ENCODE peak calls at places on chromosomes 1 and 21, in seven cellular contexts. J is stimulated activated CD4-positive, alpha-beta T cell treated with anti-CD3 and anti-CD28 coated beads, TNF-alpha, amount 100 ng/mL, for 4 hours; D is left ventricle myocardium superior; N is neural crest cell; M is GM23248; H is CD8-positive, alpha-beta memory T cell; A is CD4-positive, CD25-positive, alpha-beta regulatory T cell. T is an unnamed sample.

GRCh38 chr1:116878804-116879477 is 30.8 kb upstream of the PTGFRN start:
- DNase-seq in H (peak; percentile 6), N (peak; percentile 7), J (no peak), A (peak; percentile 29), M (peak; percentile 31), D (peak; percentile 57), T (peak; percentile 92)

GRCh38 chr1:119004129-119004527 is 16.0 kb upstream of the TBX15 start:
- DNase-seq in J (no peak), M (no peak), A (no peak), H (no peak), D (no peak), N (no peak), T (no peak)

GRCh38 chr1:111364690-111365089 is 62.8 kb downstream of the OVGP1 start:
- DNase-seq in J (no peak), H (no peak), N (no peak), M (no peak), A (no peak), D (no peak), T (no peak)

GRCh38 chr1:999797-1000356 is at the start of gene HES4:
- DNase-seq in M (peak; percentile 95), H (peak; percentile 46), D (peak; percentile 97), J (peak; percentile 51), N (peak; percentile 83), A (peak; percentile 45), T (peak; percentile 82)

GRCh38 chr1:38193040-38193439 is 146.4 kb upstream of the POU3F1 start:
- DNase-seq in M (no peak), A (no peak), D (no peak), N (no peak), H (no peak), J (no peak), T (no peak)

GRCh38 chr1:59509341-59509869 is 212.5 kb downstream of the FGGY start:
- DNase-seq in M (no peak), J (no peak), N (no peak), D (no peak), A (no peak), H (no peak), T (no peak)

GRCh38 chr1:238469146-238469601 is 578.5 kb upstream of the ZP4 start:
- DNase-seq in H (no peak), A (no peak), N (no peak), M (peak; percentile 26), D (no peak), J (no peak), T (peak; percentile 27)

GRCh38 chr1:248183996-248184395 is 9.4 kb downstream of the OR2M2 start:
- DNase-seq in M (no peak), N (no peak), J (no peak), D (no peak), H (no peak), A (no peak), T (no peak)

GRCh38 chr1:49199564-49199963 is 422.9 kb upstream of the BEND5 start:
- DNase-seq in A (no peak), J (no peak), D (no peak), M (no peak), H (no peak), N (no peak), T (no peak)

GRCh38 chr1:234302334-234302962 is 70.8 kb upstream of the COA6 start:
- DNase-seq in M (no peak), A (no peak), J (no peak), D (no peak), H (no peak), N (no peak), T (no peak)

GRCh38 chr1:43274125-43274803 is 4.5 kb downstream of the TMEM125 start:
- DNase-seq in J (no peak), H (peak; percentile 28), M (peak; percentile 54), A (peak; percentile 85), D (no peak), N (no peak), T (peak; percentile 55)

GRCh38 chr1:5999711-6000443 is 7.7 kb upstream of the NPHP4 start:
- DNase-seq in J (no peak), N (no peak), M (no peak), H (peak; percentile 34), A (no peak), D (peak; percentile 53), T (no peak)

GRCh38 chr1:24412408-24412807 is 1.2 kb downstream of the STPG1 start:
- DNase-seq in A (no peak), H (no peak), D (no peak), M (peak; percentile 11), J (no peak), N (no peak), T (no peak)

GRCh38 chr1:116409751-116410182 is 36.7 kb downstream of the ATP1A1 start:
- DNase-seq in N (no peak), D (no peak), M (peak; percentile 41), A (no peak), J (no peak), H (no peak), T (peak; percentile 74)

GRCh38 chr1:76141898-76142297 is 67.4 kb downstream of the ST6GALNAC3 start:
- DNase-seq in N (no peak), D (no peak), M (no peak), J (no peak), A (no peak), H (no peak), T (no peak)

GRCh38 chr1:184624051-184624450 is 130.6 kb downstream of the EDEM3 start:
- DNase-seq in H (no peak), D (no peak), J (no peak), A (no peak), N (no peak), M (no peak), T (peak; percentile 60)

GRCh38 chr1:27192039-27192529 is 37.2 kb upstream of the SLC9A1 start:
- DNase-seq in H (no peak), A (no peak), M (peak; percentile 47), J (no peak), N (no peak), D (no peak), T (peak; percentile 41)

GRCh38 chr21:14056771-14057191 is 154.0 kb downstream of the LIPI start:
- DNase-seq in H (no peak), D (no peak), J (no peak), M (no peak), N (no peak), A (no peak), T (no peak)

GRCh38 chr1:22133247-22133927 is 9.5 kb downstream of the WNT4 start:
- DNase-seq in D (no peak), H (no peak), M (no peak), N (no peak), J (no peak), A (no peak), T (no peak)

GRCh38 chr1:85581802-85582686 is 1.5 kb downstream of the CCN1 start:
- DNase-seq in M (peak; percentile 88), J (no peak), A (no peak), D (peak; percentile 37), H (no peak), N (peak; percentile 26), T (peak; percentile 72)

GRCh38 chr1:170555370-170555769 is 23.4 kb downstream of the GORAB start:
- DNase-seq in N (no peak), A (no peak), M (no peak), D (no peak), J (no peak), H (no peak), T (no peak)

GRCh38 chr1:201436969-201437368 is 15.4 kb upstream of the TNNI1 start:
- DNase-seq in D (no peak), H (no peak), M (no peak), N (no peak), J (no peak), A (no peak), T (no peak)

GRCh38 chr1:24424990-24425389 is 9.4 kb downstream of the NIPAL3 start:
- DNase-seq in M (no peak), H (no peak), J (no peak), A (no peak), D (no peak), N (no peak), T (no peak)

GRCh38 chr21:44897326-44898010 is 23.2 kb downstream of the ITGB2 start:
- DNase-seq in J (no peak), A (peak; percentile 52), M (no peak), D (peak; percentile 47), N (no peak), H (no peak), T (no peak)

GRCh38 chr1:5821496-5822176 is 170.6 kb downstream of the NPHP4 start:
- DNase-seq in D (no peak), J (no peak), N (no peak), A (no peak), H (no peak), M (no peak), T (no peak)

GRCh38 chr1:236830116-236830515 is 35.0 kb downstream of the MTR start:
- DNase-seq in H (no peak), A (no peak), M (no peak), N (no peak), J (no peak), D (no peak), T (no peak)

GRCh38 chr1:53700776-53701175 is 38.2 kb downstream of the GLIS1 start:
- DNase-seq in H (no peak), J (no peak), M (no peak), N (no peak), A (no peak), D (no peak), T (no peak)

GRCh38 chr1:87684786-87685185 is 356.1 kb downstream of the LMO4 start:
- DNase-seq in N (no peak), M (peak; percentile 58), D (no peak), H (peak; percentile 21), J (no peak), A (no peak), T (no peak)

GRCh38 chr1:1797731-1798341 is 19.6 kb upstream of the NADK start:
- DNase-seq in J (no peak), H (no peak), D (no peak), A (no peak), M (no peak), N (no peak), T (no peak)

GRCh38 chr1:183735069-183735860 is 69.7 kb upstream of the RGL1 start:
- DNase-seq in H (no peak), D (no peak), N (no peak), J (no peak), A (no peak), M (peak; percentile 38), T (no peak)

GRCh38 chr1:21320410-21321107 is 30.3 kb upstream of the ECE1 start:
- DNase-seq in N (no peak), M (no peak), A (no peak), H (no peak), D (no peak), J (no peak), T (no peak)

GRCh38 chr21:28237661-28238060 is 755.0 kb downstream of the LTN1 start:
- DNase-seq in H (no peak), N (no peak), J (no peak), A (no peak), D (peak; percentile 33), M (no peak), T (no peak)

GRCh38 chr1:167263784-167264464 is 43.2 kb downstream of the POU2F1 start:
- DNase-seq in D (no peak), N (no peak), H (peak; percentile 9), J (no peak), M (no peak), A (peak; percentile 37), T (no peak)

GRCh38 chr1:246221390-246222240 is 285.5 kb downstream of the SMYD3 start:
- DNase-seq in D (no peak), J (no peak), M (no peak), H (no peak), A (no peak), N (no peak), T (peak; percentile 84)